ENCODE peak calls at places on chromosome 2, in nine cellular contexts. H is hepatocyte, L is WERI-Rb-1, T is esophagus muscularis mucosa, R is heart right ventricle, P is Caco-2, G is A549, B is RWPE2, E is body of pancreas. N is an unnamed sample.

GRCh38 chr2:63790913-63791312 is 50.8 kb upstream of the UGP2 start:
- DNase-seq in H (peak; percentile 57), L (no peak), T (no peak), R (no peak), P (no peak), G (peak; percentile 10), B (no peak), E (peak; percentile 24), N (no peak)

GRCh38 chr2:209463226-209463625 is 39.4 kb downstream of the MAP2 start:
- DNase-seq in H (no peak), L (no peak), T (no peak), R (peak; percentile 4), P (no peak), G (peak; percentile 5), B (no peak), E (no peak), N (no peak)

GRCh38 chr2:200814917-200815316 is 3.2 kb downstream of the BZW1 start:
- DNase-seq in H (no peak), L (no peak), T (no peak), R (no peak), P (no peak), G (no peak), B (no peak), E (no peak), N (no peak)

GRCh38 chr2:98601532-98602132 is 6.7 kb downstream of the COA5 start:
- DNase-seq in H (peak; percentile 59), L (peak; percentile 53), T (peak; percentile 78), R (no peak), P (peak; percentile 64), G (peak; percentile 52), B (no peak), E (peak; percentile 25), N (peak; percentile 43)

GRCh38 chr2:47051562-47051961 is 103.5 kb downstream of the STPG4 start:
- DNase-seq in H (no peak), L (no peak), T (no peak), R (no peak), P (no peak), G (no peak), B (no peak), E (no peak), N (no peak)

GRCh38 chr2:220373878-220374277 is 746.4 kb downstream of the SLC4A3 start:
- DNase-seq in H (no peak), L (no peak), T (no peak), R (no peak), P (no peak), G (no peak), B (no peak), E (no peak), N (no peak)

GRCh38 chr2:62383843-62384242 is 122.2 kb downstream of the TMEM17 start:
- DNase-seq in H (no peak), L (no peak), T (no peak), R (no peak), P (no peak), G (no peak), B (no peak), E (no peak), N (no peak)

GRCh38 chr2:75499534-75499933 is 61.2 kb downstream of the EVA1A start:
- DNase-seq in H (no peak), L (no peak), T (no peak), R (no peak), P (no peak), G (no peak), B (no peak), E (no peak), N (no peak)

DNA sequence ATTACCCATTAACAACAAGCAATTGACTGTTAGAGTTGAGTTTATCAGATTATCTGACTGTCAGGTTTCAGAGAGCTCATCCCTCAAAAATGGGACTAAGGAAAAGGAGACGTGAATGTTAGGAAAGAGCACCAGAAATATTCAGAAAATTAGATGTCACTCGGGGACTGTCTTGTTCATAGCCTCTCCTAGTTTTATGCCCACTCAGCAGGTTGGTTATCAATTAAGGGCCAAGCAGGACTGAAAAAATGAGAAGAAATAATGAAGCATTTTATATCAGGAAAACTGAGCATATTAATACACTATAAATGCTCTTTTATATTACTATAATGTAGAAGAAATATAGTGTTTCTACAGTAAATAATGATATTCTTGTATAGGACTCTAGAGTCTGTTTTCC is 188.1 kb upstream of the NRXN1 start:
- DNase-seq in H (no peak), L (no peak), T (no peak), R (no peak), P (no peak), G (no peak), B (no peak), E (no peak), N (no peak)
- H3K9me3 ChIP-seq in H (no peaks in the 10 kb centered on the region), L (no peaks in the 10 kb centered on the region), T (no peaks in the 10 kb centered on the region), R (no peaks in the 10 kb centered on the region), P (no peaks in the 10 kb centered on the region), G (peaks cover 2% of the 10 kb centered on the region), B (no peaks in the 10 kb centered on the region), E (no peaks in the 10 kb centered on the region), N (no peaks in the 10 kb centered on the region)

GRCh38 chr2:88683160-88684021 is 8.1 kb upstream of the RPIA start:
- DNase-seq in H (no peak), L (no peak), T (no peak), R (no peak), P (no peak), G (no peak), B (no peak), E (no peak), N (no peak)

GRCh38 chr2:88680916-88681315 is 10.6 kb upstream of the RPIA start:
- DNase-seq in H (no peak), L (no peak), T (no peak), R (no peak), P (no peak), G (no peak), B (no peak), E (peak; percentile 53), N (no peak)

GRCh38 chr2:88686320-88686719 is 5.2 kb upstream of the RPIA start:
- DNase-seq in H (no peak), L (no peak), T (no peak), R (no peak), P (no peak), G (no peak), B (no peak), E (no peak), N (no peak)

GRCh38 chr2:88687384-88687783 is 4.1 kb upstream of the RPIA start:
- DNase-seq in H (no peak), L (no peak), T (no peak), R (no peak), P (no peak), G (no peak), B (no peak), E (no peak), N (no peak)

DNA sequence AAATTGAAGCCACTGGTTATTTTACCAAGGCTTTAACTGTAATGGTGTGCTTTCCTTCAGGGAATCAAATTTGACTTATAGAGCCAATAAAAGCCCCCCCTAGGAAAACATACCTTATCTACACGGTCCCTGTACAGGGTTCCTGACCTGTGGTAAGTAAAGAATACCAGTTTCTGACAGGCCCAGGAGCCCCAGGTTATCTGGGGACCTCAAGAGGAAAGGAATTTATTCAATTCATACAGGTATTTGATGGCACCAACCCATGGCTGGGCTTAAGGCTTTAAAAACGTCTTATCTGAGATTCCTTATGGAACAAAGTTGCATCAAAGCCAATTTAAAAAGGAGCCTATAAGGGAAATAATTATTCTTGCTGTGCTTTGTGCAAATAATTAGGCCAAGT is 7.0 kb upstream of the RPIA start:
- DNase-seq in H (no peak), L (no peak), T (no peak), R (no peak), P (no peak), G (no peak), B (no peak), E (no peak), N (no peak)
- H3K9me3 ChIP-seq in H (peaks cover 5% of the 10 kb centered on the region), L (peaks cover 16% of the 10 kb centered on the region), T (no peaks in the 10 kb centered on the region), R (peaks cover 16% of the 10 kb centered on the region), P (peaks cover 34% of the 10 kb centered on the region), G (peaks cover 42% of the 10 kb centered on the region), B (no peaks in the 10 kb centered on the region), E (no peaks in the 10 kb centered on the region), N (peaks cover 16% of the 10 kb centered on the region)

GRCh38 chr2:27588308-27588707 is 5.5 kb downstream of the ZNF512 start:
- DNase-seq in H (no peak), L (no peak), T (no peak), R (no peak), P (no peak), G (no peak), B (no peak), E (no peak), N (no peak)

GRCh38 chr2:27584597-27584996 is 1.8 kb downstream of the ZNF512 start:
- DNase-seq in H (no peak), L (no peak), T (no peak), R (no peak), P (no peak), G (no peak), B (no peak), E (no peak), N (no peak)

GRCh38 chr2:27582695-27583389 is at the start of gene ZNF512:
- DNase-seq in H (peak; percentile 96), L (peak; percentile 96), T (peak; percentile 98), R (peak; percentile 89), P (peak; percentile 97), G (peak; percentile 94), B (peak; percentile 84), E (peak; percentile 90), N (peak; percentile 98)

GRCh38 chr2:27583390-27583915 is 611 bp downstream of the ZNF512 start:
- DNase-seq in H (peak; percentile 6), L (no peak), T (peak; percentile 79), R (no peak), P (no peak), G (no peak), B (no peak), E (no peak), N (no peak)

DNA sequence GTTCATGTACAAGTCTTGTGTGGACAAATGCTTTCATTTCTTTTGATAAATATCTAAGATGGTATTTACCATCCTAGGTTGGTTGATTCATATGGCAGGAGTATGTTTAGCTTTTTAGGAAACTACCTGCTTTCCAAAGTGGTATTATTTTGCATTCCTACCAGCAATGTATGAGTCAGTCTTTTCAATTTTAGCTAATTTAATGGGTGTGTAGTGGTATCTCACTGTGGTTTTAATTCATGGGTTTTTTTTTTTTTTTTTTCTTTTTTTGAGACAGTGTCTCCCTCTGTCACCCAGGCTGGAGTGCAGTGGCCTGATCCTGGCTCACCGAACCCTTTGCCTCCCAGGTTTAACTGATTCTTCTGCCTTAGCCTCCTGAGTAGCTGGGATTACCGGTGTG is 4.2 kb downstream of the ZNF512 start:
- DNase-seq in H (no peak), L (no peak), T (peak; percentile 37), R (no peak), P (no peak), G (no peak), B (no peak), E (no peak), N (no peak)
- H3K9me3 ChIP-seq in H (no peaks in the 10 kb centered on the region), L (peaks cover 5% of the 10 kb centered on the region), T (no peaks in the 10 kb centered on the region), R (peaks cover 42% of the 10 kb centered on the region), P (no peaks in the 10 kb centered on the region), G (peaks cover 6% of the 10 kb centered on the region), B (peaks cover 15% of the 10 kb centered on the region), E (no peaks in the 10 kb centered on the region), N (peaks cover 13% of the 10 kb centered on the region)

GRCh38 chr2:6841537-6842287 is 24.0 kb downstream of the CMPK2 start:
- DNase-seq in H (no peak), L (no peak), T (no peak), R (no peak), P (no peak), G (no peak), B (no peak), E (no peak), N (no peak)

GRCh38 chr2:6846540-6846939 is 19.2 kb downstream of the CMPK2 start:
- DNase-seq in H (no peak), L (no peak), T (no peak), R (no peak), P (no peak), G (no peak), B (no peak), E (no peak), N (no peak)

GRCh38 chr2:6846967-6847695 is 18.6 kb downstream of the CMPK2 start:
- DNase-seq in H (no peak), L (no peak), T (no peak), R (no peak), P (no peak), G (no peak), B (no peak), E (no peak), N (no peak)

GRCh38 chr2:6845903-6846302 is 19.8 kb downstream of the CMPK2 start:
- DNase-seq in H (no peak), L (no peak), T (no peak), R (no peak), P (no peak), G (no peak), B (no peak), E (no peak), N (no peak)

GRCh38 chr2:6845312-6845711 is 20.4 kb downstream of the CMPK2 start:
- DNase-seq in H (no peak), L (no peak), T (no peak), R (no peak), P (no peak), G (no peak), B (no peak), E (no peak), N (no peak)
- H3K9me3 ChIP-seq in H (peaks cover 25% of the 10 kb centered on the region), L (peaks cover 46% of the 10 kb centered on the region), T (peaks cover 8% of the 10 kb centered on the region), R (peaks cover 91% of the 10 kb centered on the region), P (peaks cover 28% of the 10 kb centered on the region), G (peaks cover 23% of the 10 kb centered on the region), B (peaks cover 26% of the 10 kb centered on the region), E (peaks cover 5% of the 10 kb centered on the region), N (peaks cover 14% of the 10 kb centered on the region)

N was measured in HAP-1.